ENCODE peak calls at places on chromosome 9, in six cellular contexts. One of them, this sample, is unnamed.

GRCh38 chr9:109751253-109751652 is 28.7 kb upstream of the PALM2AKAP2 start:
- DNase-seq in upper lobe of left lung: no peak
- DNase-seq in left ventricle myocardium inferior: no peak
- DNase-seq in astrocyte: peak; percentile 61
- DNase-seq in RWPE2: no peak
- DNase-seq in brain microvascular endothelial cell: no peak
- DNase-seq in this sample: no peak

GRCh38 chr9:34413229-34413852 is 36.6 kb upstream of the MYORG start:
- DNase-seq in astrocyte: peak; percentile 19
- DNase-seq in left ventricle myocardium inferior: no peak
- DNase-seq in brain microvascular endothelial cell: peak; percentile 45
- DNase-seq in RWPE2: no peak
- DNase-seq in upper lobe of left lung: no peak
- DNase-seq in this sample: no peak

GRCh38 chr9:110121170-110121569 is 86.8 kb downstream of the C9orf152 start:
- DNase-seq in RWPE2: no peak
- DNase-seq in brain microvascular endothelial cell: no peak
- DNase-seq in astrocyte: no peak
- DNase-seq in left ventricle myocardium inferior: no peak
- DNase-seq in upper lobe of left lung: no peak
- DNase-seq in this sample: no peak

GRCh38 chr9:23215688-23216087 is 610.4 kb downstream of the ELAVL2 start:
- DNase-seq in RWPE2: no peak
- DNase-seq in upper lobe of left lung: no peak
- DNase-seq in astrocyte: no peak
- DNase-seq in brain microvascular endothelial cell: no peak
- DNase-seq in left ventricle myocardium inferior: no peak
- DNase-seq in this sample: no peak

GRCh38 chr9:91043041-91043740 is 241.6 kb downstream of the SYK start:
- DNase-seq in brain microvascular endothelial cell: no peak
- DNase-seq in RWPE2: no peak
- DNase-seq in astrocyte: no peak
- DNase-seq in upper lobe of left lung: peak; percentile 50
- DNase-seq in left ventricle myocardium inferior: no peak
- DNase-seq in this sample: no peak

GRCh38 chr9:132677976-132678375 is 7.7 kb downstream of the GTF3C4 start:
- DNase-seq in left ventricle myocardium inferior: no peak
- DNase-seq in astrocyte: no peak
- DNase-seq in upper lobe of left lung: no peak
- DNase-seq in brain microvascular endothelial cell: no peak
- DNase-seq in RWPE2: no peak
- DNase-seq in this sample: no peak

GRCh38 chr9:116576386-116576785 is 110.7 kb upstream of the TRIM32 start:
- DNase-seq in left ventricle myocardium inferior: no peak
- DNase-seq in RWPE2: no peak
- DNase-seq in upper lobe of left lung: no peak
- DNase-seq in astrocyte: no peak
- DNase-seq in brain microvascular endothelial cell: no peak
- DNase-seq in this sample: no peak

GRCh38 chr9:115849679-115850412 is 303.7 kb upstream of the PAPPA start:
- DNase-seq in upper lobe of left lung: no peak
- DNase-seq in astrocyte: no peak
- DNase-seq in brain microvascular endothelial cell: no peak
- DNase-seq in RWPE2: no peak
- DNase-seq in left ventricle myocardium inferior: no peak
- DNase-seq in this sample: no peak

GRCh38 chr9:5510991-5511390 is 660 bp downstream of the PDCD1LG2 start:
- DNase-seq in astrocyte: no peak
- DNase-seq in upper lobe of left lung: no peak
- DNase-seq in brain microvascular endothelial cell: no peak
- DNase-seq in RWPE2: no peak
- DNase-seq in left ventricle myocardium inferior: no peak
- DNase-seq in this sample: no peak

GRCh38 chr9:35287986-35288515 is 126.2 kb downstream of the UNC13B start:
- DNase-seq in brain microvascular endothelial cell: peak; percentile 25
- DNase-seq in left ventricle myocardium inferior: no peak
- DNase-seq in upper lobe of left lung: no peak
- DNase-seq in astrocyte: no peak
- DNase-seq in RWPE2: no peak
- DNase-seq in this sample: no peak

GRCh38 chr9:6915635-6916034 is 157.9 kb downstream of the KDM4C start:
- DNase-seq in brain microvascular endothelial cell: no peak
- DNase-seq in upper lobe of left lung: no peak
- DNase-seq in RWPE2: no peak
- DNase-seq in left ventricle myocardium inferior: no peak
- DNase-seq in astrocyte: no peak
- DNase-seq in this sample: no peak

GRCh38 chr9:109699019-109699418 is 81.0 kb upstream of the PALM2AKAP2 start:
- DNase-seq in left ventricle myocardium inferior: no peak
- DNase-seq in RWPE2: no peak
- DNase-seq in upper lobe of left lung: no peak
- DNase-seq in brain microvascular endothelial cell: no peak
- DNase-seq in astrocyte: peak; percentile 46
- DNase-seq in this sample: no peak

GRCh38 chr9:22136446-22137140 is 127.5 kb upstream of the CDKN2B start:
- DNase-seq in RWPE2: no peak
- DNase-seq in brain microvascular endothelial cell: peak; percentile 93
- DNase-seq in left ventricle myocardium inferior: no peak
- DNase-seq in upper lobe of left lung: no peak
- DNase-seq in astrocyte: peak; percentile 99
- DNase-seq in this sample: no peak

GRCh38 chr9:109150925-109151547 is 16.0 kb downstream of the FRRS1L start:
- DNase-seq in upper lobe of left lung: no peak
- DNase-seq in left ventricle myocardium inferior: no peak
- DNase-seq in astrocyte: no peak
- DNase-seq in brain microvascular endothelial cell: no peak
- DNase-seq in RWPE2: no peak
- DNase-seq in this sample: no peak

GRCh38 chr9:70228098-70228497 is 30.7 kb upstream of the SMC5 start:
- DNase-seq in brain microvascular endothelial cell: no peak
- DNase-seq in left ventricle myocardium inferior: no peak
- DNase-seq in upper lobe of left lung: no peak
- DNase-seq in astrocyte: no peak
- DNase-seq in RWPE2: no peak
- DNase-seq in this sample: no peak

GRCh38 chr9:70229026-70229425 is 29.8 kb upstream of the SMC5 start:
- DNase-seq in brain microvascular endothelial cell: no peak
- DNase-seq in upper lobe of left lung: no peak
- DNase-seq in astrocyte: no peak
- DNase-seq in left ventricle myocardium inferior: no peak
- DNase-seq in RWPE2: no peak
- DNase-seq in this sample: no peak

GRCh38 chr9:70232476-70232875 is 26.3 kb upstream of the SMC5 start:
- DNase-seq in RWPE2: no peak
- DNase-seq in upper lobe of left lung: no peak
- DNase-seq in astrocyte: no peak
- DNase-seq in brain microvascular endothelial cell: no peak
- DNase-seq in left ventricle myocardium inferior: no peak
- DNase-seq in this sample: no peak

GRCh38 chr9:70229579-70229978 is 29.2 kb upstream of the SMC5 start:
- DNase-seq in left ventricle myocardium inferior: no peak
- DNase-seq in upper lobe of left lung: no peak
- DNase-seq in astrocyte: peak; percentile 12
- DNase-seq in RWPE2: no peak
- DNase-seq in brain microvascular endothelial cell: no peak
- DNase-seq in this sample: no peak
- TF ChIP-seq CTCF in left ventricle myocardium inferior: peak; percentile 40
- TF ChIP-seq CTCF in upper lobe of left lung: no peak
- TF ChIP-seq CTCF in astrocyte: peak; percentile 32
- TF ChIP-seq CTCF in RWPE2: peak; percentile 21
- TF ChIP-seq CTCF in brain microvascular endothelial cell: peak; percentile 35
- TF ChIP-seq CTCF in this sample: no peak

GRCh38 chr9:8872802-8873201 is 1073.2 kb upstream of the DMAC1 start:
- DNase-seq in RWPE2: no peak
- DNase-seq in brain microvascular endothelial cell: no peak
- DNase-seq in left ventricle myocardium inferior: no peak
- DNase-seq in upper lobe of left lung: no peak
- DNase-seq in astrocyte: peak; percentile 60
- DNase-seq in this sample: no peak

GRCh38 chr9:8869812-8870211 is 1070.2 kb upstream of the DMAC1 start:
- DNase-seq in left ventricle myocardium inferior: no peak
- DNase-seq in brain microvascular endothelial cell: no peak
- DNase-seq in astrocyte: no peak
- DNase-seq in upper lobe of left lung: no peak
- DNase-seq in RWPE2: no peak
- DNase-seq in this sample: no peak

GRCh38 chr9:8868632-8869031 is 1069.1 kb upstream of the DMAC1 start:
- DNase-seq in RWPE2: no peak
- DNase-seq in upper lobe of left lung: no peak
- DNase-seq in astrocyte: peak; percentile 66
- DNase-seq in left ventricle myocardium inferior: no peak
- DNase-seq in brain microvascular endothelial cell: peak; percentile 47
- DNase-seq in this sample: no peak

GRCh38 chr9:8871796-8872470 is 1072.4 kb upstream of the DMAC1 start:
- DNase-seq in left ventricle myocardium inferior: no peak
- DNase-seq in RWPE2: no peak
- DNase-seq in upper lobe of left lung: no peak
- DNase-seq in astrocyte: no peak
- DNase-seq in brain microvascular endothelial cell: no peak
- DNase-seq in this sample: no peak

GRCh38 chr9:8871396-8871795 is 1071.8 kb upstream of the DMAC1 start:
- DNase-seq in upper lobe of left lung: no peak
- DNase-seq in left ventricle myocardium inferior: no peak
- DNase-seq in brain microvascular endothelial cell: no peak
- DNase-seq in RWPE2: no peak
- DNase-seq in astrocyte: no peak
- DNase-seq in this sample: no peak
- H3K36me3 ChIP-seq in upper lobe of left lung: no peaks in the 10 kb centered on the region
- H3K36me3 ChIP-seq in left ventricle myocardium inferior: no peaks in the 10 kb centered on the region
- H3K36me3 ChIP-seq in brain microvascular endothelial cell: no peaks in the 10 kb centered on the region
- H3K36me3 ChIP-seq in RWPE2: no peaks in the 10 kb centered on the region
- H3K36me3 ChIP-seq in astrocyte: no peaks in the 10 kb centered on the region
- H3K36me3 ChIP-seq in this sample: no peaks in the 10 kb centered on the region

DNA sequence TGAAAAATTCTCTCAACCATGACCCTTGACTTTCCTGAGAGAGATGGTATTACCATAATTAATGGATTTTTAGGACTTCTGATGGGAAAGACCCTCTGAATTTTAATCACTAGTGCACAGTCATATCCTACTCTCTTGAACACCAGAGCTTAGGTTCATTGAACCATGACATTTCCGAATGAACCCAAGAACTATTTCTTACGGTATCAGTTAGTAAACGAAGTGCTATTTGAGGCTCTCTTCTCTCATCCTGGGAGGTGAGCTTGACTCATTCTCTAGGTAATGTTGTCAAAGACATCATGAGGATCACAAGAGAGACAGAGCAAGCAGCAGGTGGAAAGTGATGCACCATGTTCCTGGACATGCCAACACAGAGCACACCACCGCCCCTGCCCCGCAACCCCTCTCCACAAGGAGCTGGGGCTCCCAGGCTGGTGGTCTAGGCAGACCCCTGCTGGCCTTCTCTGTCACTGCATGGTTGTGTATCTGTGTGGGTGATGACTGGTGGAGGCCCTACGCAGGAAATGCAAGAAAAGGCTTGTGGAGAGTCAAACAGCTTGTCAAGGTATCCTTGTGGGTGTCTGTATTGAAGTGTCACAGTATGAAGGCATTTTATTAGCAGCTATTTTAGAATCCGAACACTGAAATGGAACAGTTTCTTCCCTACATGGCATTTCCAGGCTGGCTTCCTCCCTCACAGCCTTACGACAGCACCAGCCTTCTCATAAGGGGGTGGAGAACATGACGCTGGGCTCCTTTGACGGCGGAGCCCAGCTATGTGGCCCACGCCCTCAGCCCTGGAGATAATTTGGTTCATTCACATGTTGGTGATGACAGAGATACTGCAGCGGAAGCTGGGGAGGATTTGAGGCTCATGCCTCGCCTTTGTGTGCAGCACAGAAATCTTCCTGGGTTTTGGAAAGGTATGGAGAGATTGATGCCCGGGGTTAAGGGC is 297.6 kb downstream of the NTRK2 start:
- DNase-seq in astrocyte: no peak
- DNase-seq in brain microvascular endothelial cell: no peak
- DNase-seq in RWPE2: no peak
- DNase-seq in upper lobe of left lung: peak; percentile 30
- DNase-seq in left ventricle myocardium inferior: no peak
- DNase-seq in this sample: no peak
- TF ChIP-seq CTCF in astrocyte: no peak
- TF ChIP-seq CTCF in brain microvascular endothelial cell: peak; percentile 13
- TF ChIP-seq CTCF in RWPE2: no peak
- TF ChIP-seq CTCF in upper lobe of left lung: no peak
- TF ChIP-seq CTCF in left ventricle myocardium inferior: no peak
- TF ChIP-seq CTCF in this sample: no peak

DNA sequence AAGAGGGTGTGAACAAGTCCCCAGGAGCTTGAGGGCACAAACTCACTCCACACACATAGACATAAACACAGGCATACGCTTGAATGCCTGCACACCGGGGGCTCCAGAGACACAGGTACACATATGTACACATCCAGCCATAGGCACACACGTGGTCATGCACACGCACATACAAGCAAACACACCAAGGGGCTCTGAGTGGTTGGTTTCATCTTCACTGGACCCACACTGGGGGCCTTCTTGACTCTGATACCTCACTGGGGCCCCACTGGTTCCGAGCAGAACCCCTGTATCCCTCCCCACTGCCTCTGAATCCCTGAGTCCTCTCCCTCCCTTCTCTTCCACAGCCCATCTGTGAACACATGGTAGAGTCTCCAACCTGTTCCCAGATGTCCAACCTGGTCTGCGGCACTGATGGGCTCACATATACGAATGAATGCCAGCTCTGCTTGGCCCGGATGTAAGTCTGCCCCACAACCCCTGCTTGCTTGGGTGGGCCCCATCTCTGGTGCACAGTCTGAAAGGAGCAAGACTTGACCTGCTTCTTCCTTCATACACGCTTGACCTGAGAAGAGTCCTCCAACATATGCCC is 6.4 kb downstream of the SPINK4 start:
- DNase-seq in left ventricle myocardium inferior: no peak
- DNase-seq in brain microvascular endothelial cell: no peak
- DNase-seq in upper lobe of left lung: no peak
- DNase-seq in astrocyte: no peak
- DNase-seq in RWPE2: no peak
- DNase-seq in this sample: peak; percentile 33
- H3K36me3 ChIP-seq in left ventricle myocardium inferior: peaks cover 27% of the 10 kb centered on the region
- H3K36me3 ChIP-seq in brain microvascular endothelial cell: no peaks in the 10 kb centered on the region
- H3K36me3 ChIP-seq in upper lobe of left lung: peaks cover 5% of the 10 kb centered on the region
- H3K36me3 ChIP-seq in astrocyte: no peaks in the 10 kb centered on the region
- H3K36me3 ChIP-seq in RWPE2: no peaks in the 10 kb centered on the region
- H3K36me3 ChIP-seq in this sample: no peaks in the 10 kb centered on the region

GRCh38 chr9:19641046-19641445 is 147.8 kb downstream of the SLC24A2 start:
- DNase-seq in upper lobe of left lung: no peak
- DNase-seq in astrocyte: no peak
- DNase-seq in RWPE2: no peak
- DNase-seq in brain microvascular endothelial cell: no peak
- DNase-seq in left ventricle myocardium inferior: no peak
- DNase-seq in this sample: no peak
- TF ChIP-seq CTCF in upper lobe of left lung: no peak
- TF ChIP-seq CTCF in astrocyte: no peak
- TF ChIP-seq CTCF in RWPE2: no peak
- TF ChIP-seq CTCF in brain microvascular endothelial cell: no peak
- TF ChIP-seq CTCF in left ventricle myocardium inferior: no peak
- TF ChIP-seq CTCF in this sample: no peak

DNA sequence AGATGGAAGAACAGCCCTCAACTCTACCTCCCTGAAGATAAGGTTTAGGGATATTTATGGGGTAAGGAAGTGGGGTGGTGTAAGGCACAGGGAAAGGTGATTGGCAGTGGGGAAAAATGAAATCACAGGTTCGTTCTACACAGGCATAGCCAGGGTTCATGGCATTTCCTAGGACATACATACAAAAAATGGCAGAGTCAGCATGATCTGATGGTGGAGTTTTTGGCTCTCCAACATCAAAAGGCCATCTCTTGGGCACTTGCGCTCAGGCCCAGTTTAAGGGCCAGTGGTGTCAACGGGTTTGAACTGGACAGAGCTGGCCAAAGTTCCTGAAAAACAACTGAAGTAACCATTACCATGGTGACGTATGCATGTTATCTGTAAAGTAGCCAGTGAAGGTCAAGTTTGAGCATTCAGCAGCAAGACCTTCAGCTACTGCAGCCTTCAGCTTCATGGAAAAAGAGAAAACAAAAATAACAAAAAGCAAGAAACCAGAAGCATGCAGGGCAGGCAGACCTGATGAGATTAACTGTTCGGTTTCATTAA is 92.8 kb downstream of the SMARCA2 start:
- DNase-seq in RWPE2: no peak
- DNase-seq in upper lobe of left lung: no peak
- DNase-seq in astrocyte: no peak
- DNase-seq in left ventricle myocardium inferior: no peak
- DNase-seq in brain microvascular endothelial cell: no peak
- DNase-seq in this sample: no peak
- H3K36me3 ChIP-seq in RWPE2: peaks cover 11% of the 10 kb centered on the region
- H3K36me3 ChIP-seq in upper lobe of left lung: peaks cover 34% of the 10 kb centered on the region
- H3K36me3 ChIP-seq in astrocyte: peaks cover 3% of the 10 kb centered on the region
- H3K36me3 ChIP-seq in left ventricle myocardium inferior: peaks cover 77% of the 10 kb centered on the region
- H3K36me3 ChIP-seq in brain microvascular endothelial cell: no peaks in the 10 kb centered on the region
- H3K36me3 ChIP-seq in this sample: peaks cover 69% of the 10 kb centered on the region